ENCODE peak calls at places on chromosomes 1 and 21, in five cellular contexts. W is body of pancreas, H is left lung, S is Karpas-422, Q is astrocyte. M is an unnamed sample. For H3K4me1, the result is how much of the 10 kb centered on the place peaks cover.

GRCh38 chr21:15722591-15723324 is 7.0 kb upstream of the USP25 start:
- DNase-seq in W (peak), H (no peak), S (no peak), Q (no peak), M (no peak)

GRCh38 chr1:27522148-27522859 is 32.3 kb upstream of the WASF2 start:
- DNase-seq in W (no peak), H (no peak), S (no peak), Q (no peak), M (peak)

GRCh38 chr1:207904377-207904902 is 6.5 kb downstream of the CD34 start:
- DNase-seq in W (no peak), H (no peak), S (no peak), Q (no peak), M (no peak)

GRCh38 chr1:36699113-36699512 is 216.4 kb upstream of the CSF3R start:
- DNase-seq in W (no peak), H (no peak), S (no peak), Q (no peak), M (no peak)

GRCh38 chr1:90558754-90559378 is 158.2 kb downstream of the BARHL2 start:
- DNase-seq in W (no peak), H (no peak), S (no peak), Q (no peak), M (no peak)

GRCh38 chr1:150809651-150810050 is 1.6 kb upstream of the CTSK start:
- DNase-seq in W (no peak), H (no peak), S (no peak), Q (peak), M (no peak)

GRCh38 chr1:17531682-17532487 is 7.6 kb upstream of the ARHGEF10L start:
- DNase-seq in W (peak), H (no peak), S (no peak), Q (peak), M (no peak)

GRCh38 chr1:3530086-3530930 is 75.8 kb downstream of the ARHGEF16 start:
- DNase-seq in W (peak), H (no peak), S (no peak), Q (no peak), M (no peak)

GRCh38 chr1:44777969-44778635 is 2.8 kb downstream of the RPS8 start:
- DNase-seq in W (no peak), H (no peak), S (no peak), Q (no peak), M (no peak)
- H3K4me3 ChIP-seq in W (no peak), H (peak), S (no peak), Q (peak), M (no peak)

GRCh38 chr1:110051262-110051648 is 16.8 kb downstream of the STRIP1 start:
- DNase-seq in W (no peak), H (no peak), S (no peak), Q (no peak), M (no peak)

GRCh38 chr1:110048923-110049601 is 14.6 kb downstream of the STRIP1 start:
- DNase-seq in W (no peak), H (no peak), S (no peak), Q (no peak), M (no peak)

GRCh38 chr1:110050602-110051261 is 16.3 kb downstream of the STRIP1 start:
- DNase-seq in W (no peak), H (no peak), S (no peak), Q (no peak), M (no peak)

GRCh38 chr1:110048240-110048639 is 13.8 kb downstream of the STRIP1 start:
- DNase-seq in W (no peak), H (no peak), S (no peak), Q (no peak), M (no peak)

DNA sequence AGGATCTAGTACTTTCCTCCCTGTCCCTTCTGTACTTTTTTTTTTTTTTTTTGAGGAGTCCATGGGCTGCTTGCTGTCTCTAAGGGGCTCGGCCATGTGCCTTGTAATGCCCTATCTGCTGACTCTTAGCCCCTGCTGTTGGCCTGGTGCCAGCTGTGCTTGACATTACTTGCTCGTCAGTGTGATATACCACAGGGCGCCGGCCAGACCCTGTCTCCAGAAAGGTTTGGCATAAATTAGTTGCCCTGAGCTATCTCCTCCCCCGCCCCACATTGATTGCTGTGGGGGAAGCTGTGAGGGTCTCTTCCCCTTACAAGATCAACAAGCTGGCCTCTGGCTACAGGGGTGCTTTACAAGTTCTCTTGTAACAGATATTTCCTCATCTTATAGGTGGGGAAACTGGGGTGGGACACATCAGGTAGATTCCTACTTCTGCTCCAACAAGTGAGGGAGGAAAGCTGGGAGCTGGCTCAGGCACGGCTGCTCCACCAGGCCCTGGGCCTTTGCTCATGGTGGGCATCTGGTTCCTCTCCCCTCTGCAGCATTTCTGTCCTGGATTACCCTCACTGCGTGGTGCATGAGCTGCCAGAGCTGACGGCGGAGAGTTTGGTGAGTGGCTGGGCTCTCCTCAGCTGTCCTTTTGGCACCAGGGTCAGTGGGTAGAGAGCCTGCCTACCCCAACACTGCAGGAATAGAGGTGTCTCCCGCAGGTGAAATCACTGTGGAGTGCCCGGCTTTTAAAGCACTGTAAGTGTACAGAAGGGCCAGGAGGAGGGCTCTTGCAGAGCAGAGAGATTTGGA is 15.6 kb downstream of the STRIP1 start:
- DNase-seq in W (no peak), H (no peak), S (no peak), Q (no peak), M (no peak)
- H3K27ac ChIP-seq in W (no peak), H (no peak), S (no peak), Q (no peak), M (no peak)

GRCh38 chr21:45990049-45990711 is 8.6 kb downstream of the COL6A1 start:
- DNase-seq in W (no peak), H (peak), S (no peak), Q (no peak), M (peak)

GRCh38 chr21:45991606-45992301 is 10.2 kb downstream of the COL6A1 start:
- DNase-seq in W (no peak), H (peak), S (no peak), Q (no peak), M (no peak)

GRCh38 chr21:45992311-45993209 is 11.0 kb downstream of the COL6A1 start:
- DNase-seq in W (no peak), H (peak), S (no peak), Q (no peak), M (peak)

GRCh38 chr21:45989355-45990048 is 7.9 kb downstream of the COL6A1 start:
- DNase-seq in W (no peak), H (peak), S (no peak), Q (no peak), M (peak)

GRCh38 chr21:45990741-45991605 is 9.4 kb downstream of the COL6A1 start:
- DNase-seq in W (no peak), H (peak), S (no peak), Q (no peak), M (no peak)
- H3K4me1 ChIP-seq in W (under half), H (under half), S (under half), Q (under half), M (under half)

GRCh38 chr1:225424562-225425210 is 3.2 kb downstream of the LBR start:
- DNase-seq in W (no peak), H (no peak), S (no peak), Q (peak), M (no peak)
- H3K4me3 ChIP-seq in W (no peak), H (peak), S (peak), Q (peak), M (peak)

DNA sequence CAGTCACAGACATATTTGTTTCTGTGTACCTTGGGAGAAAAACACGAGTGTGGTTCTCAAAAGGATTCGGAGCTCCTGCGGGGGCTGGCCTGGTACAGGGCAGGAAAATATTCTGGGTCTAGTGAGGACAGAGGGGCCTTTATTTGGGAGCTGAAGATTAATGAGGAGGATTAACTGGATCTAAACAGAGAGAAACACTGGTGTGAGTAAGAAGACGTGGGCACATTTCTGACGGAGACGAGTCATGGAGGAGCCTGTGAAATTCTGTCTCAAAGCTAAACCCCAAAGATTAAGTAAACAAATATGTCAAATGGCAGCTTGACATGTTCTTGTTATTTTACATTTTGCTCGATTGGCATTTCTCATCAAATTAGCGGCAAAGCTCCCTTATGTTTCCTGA is 12.7 kb downstream of the PROK1 start:
- DNase-seq in W (no peak), H (no peak), S (no peak), Q (peak), M (no peak)
- H3K27ac ChIP-seq in W (peak), H (peak), S (no peak), Q (no peak), M (no peak)

DNA sequence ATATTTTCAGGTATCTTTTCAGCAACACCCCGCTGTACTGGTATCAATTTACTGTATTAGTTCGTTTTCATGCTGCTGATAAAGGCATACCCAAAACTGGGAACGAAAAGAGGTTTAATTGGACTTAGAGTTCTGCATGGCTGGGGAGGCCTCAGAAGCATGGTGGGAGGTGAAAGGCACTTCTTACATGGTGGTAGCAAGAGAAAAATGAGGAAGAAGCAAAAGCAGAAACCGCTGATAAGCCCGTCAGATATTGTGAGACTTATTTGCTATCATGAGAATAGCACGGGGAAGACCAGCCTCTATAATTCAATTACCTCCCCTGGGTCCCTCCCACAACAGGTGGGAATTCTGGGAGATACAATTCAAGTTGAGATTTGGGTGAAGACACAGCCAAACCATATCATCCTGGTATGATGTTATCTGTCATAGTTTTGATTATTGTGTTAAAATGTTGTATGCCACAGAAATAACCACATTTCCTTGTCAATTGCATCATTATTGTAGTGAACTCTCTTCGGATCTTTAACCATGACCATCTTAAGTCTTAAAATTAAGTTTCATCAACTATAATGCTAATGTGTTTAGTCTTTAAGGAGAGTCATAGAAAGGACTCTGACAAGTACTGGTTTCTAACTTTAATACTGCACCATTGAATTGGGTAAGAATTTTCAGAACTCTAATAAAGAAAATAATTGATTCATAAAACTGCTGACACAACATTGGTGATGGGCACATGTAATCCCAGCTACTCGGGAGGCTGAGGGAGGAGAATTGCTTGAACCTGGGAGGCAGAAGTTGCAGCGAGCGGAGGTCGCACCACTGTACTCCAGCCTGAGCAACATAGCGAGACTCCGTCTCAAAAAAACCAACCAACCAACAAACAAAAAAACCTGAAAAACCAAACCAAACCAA is 58.2 kb downstream of the TBX19 start:
- DNase-seq in W (no peak), H (no peak), S (no peak), Q (no peak), M (no peak)
- H3K4me1 ChIP-seq in W (under half), H (under half), S (under half), Q (under half), M (under half)

GRCh38 chr1:33347650-33347992 is 26.7 kb upstream of the A3GALT2 start:
- DNase-seq in W (no peak), H (no peak), S (no peak), Q (no peak), M (no peak)

GRCh38 chr1:33343539-33343938 is 22.6 kb upstream of the A3GALT2 start:
- DNase-seq in W (no peak), H (no peak), S (no peak), Q (peak), M (no peak)

GRCh38 chr1:33342041-33342723 is 21.3 kb upstream of the A3GALT2 start:
- DNase-seq in W (peak), H (peak), S (no peak), Q (peak), M (no peak)

GRCh38 chr1:33346921-33347649 is 26.2 kb upstream of the A3GALT2 start:
- DNase-seq in W (peak), H (no peak), S (no peak), Q (peak), M (no peak)

DNA sequence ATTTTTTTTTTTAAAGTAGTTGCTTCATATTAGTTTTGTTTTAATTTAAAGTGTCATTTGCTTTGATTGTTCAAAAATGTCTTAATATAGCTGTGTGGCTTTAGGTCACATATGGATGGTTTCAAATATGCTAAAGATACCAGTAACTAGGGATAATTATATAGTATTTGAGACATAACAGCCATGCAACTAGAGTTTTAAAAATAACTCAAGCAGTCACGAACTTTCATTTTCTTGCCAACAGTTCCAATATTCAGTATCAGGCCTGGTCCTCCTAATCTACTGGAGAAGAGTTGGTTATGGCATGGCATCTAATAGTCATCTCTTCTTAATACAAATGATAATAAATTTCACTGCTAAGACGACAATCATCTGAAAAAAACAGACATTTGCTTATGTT is 24.0 kb upstream of the A3GALT2 start:
- DNase-seq in W (no peak), H (no peak), S (no peak), Q (no peak), M (no peak)
- H3K4me3 ChIP-seq in W (no peak), H (peak), S (no peak), Q (no peak), M (no peak)

M was measured in CD8-positive, alpha-beta memory T cell.